ENCODE peak calls at places on chromosomes 16 and 17, in nine cellular contexts. One of them, this sample, is unnamed.

GRCh38 chr17:39735882-39736281 is 1.9 kb upstream of the GRB7 start:
- DNase-seq in naive thymus-derived CD4-positive, alpha-beta T cell: no peak
- DNase-seq in fibroblast of mammary gland: no peak
- DNase-seq in endothelial cell of umbilical vein: no peak
- DNase-seq in NCI-H446: no peak
- DNase-seq in left ventricle myocardium superior: no peak
- DNase-seq in NCI-H460: no peak
- DNase-seq in GF-D8: no peak
- DNase-seq in germinal center: no peak
- DNase-seq in this sample: no peak

GRCh38 chr16:1308036-1308976 is 1.1 kb upstream of the UBE2I start:
- DNase-seq in NCI-H446: no peak
- DNase-seq in GF-D8: no peak
- DNase-seq in NCI-H460: peak
- DNase-seq in left ventricle myocardium superior: no peak
- DNase-seq in fibroblast of mammary gland: peak
- DNase-seq in germinal center: no peak
- DNase-seq in naive thymus-derived CD4-positive, alpha-beta T cell: no peak
- DNase-seq in endothelial cell of umbilical vein: no peak
- DNase-seq in this sample: peak

GRCh38 chr17:75459590-75460267 is 3.3 kb downstream of the TMEM94 start:
- DNase-seq in naive thymus-derived CD4-positive, alpha-beta T cell: no peak
- DNase-seq in left ventricle myocardium superior: no peak
- DNase-seq in NCI-H460: no peak
- DNase-seq in fibroblast of mammary gland: no peak
- DNase-seq in germinal center: no peak
- DNase-seq in endothelial cell of umbilical vein: no peak
- DNase-seq in GF-D8: peak
- DNase-seq in NCI-H446: no peak
- DNase-seq in this sample: no peak

GRCh38 chr17:12133183-12133582 is 112.5 kb downstream of the MAP2K4 start:
- DNase-seq in endothelial cell of umbilical vein: no peak
- DNase-seq in naive thymus-derived CD4-positive, alpha-beta T cell: no peak
- DNase-seq in left ventricle myocardium superior: no peak
- DNase-seq in fibroblast of mammary gland: no peak
- DNase-seq in GF-D8: no peak
- DNase-seq in germinal center: no peak
- DNase-seq in NCI-H460: no peak
- DNase-seq in NCI-H446: no peak
- DNase-seq in this sample: no peak

GRCh38 chr17:35052240-35052608 is 11.3 kb downstream of the RFFL start:
- DNase-seq in naive thymus-derived CD4-positive, alpha-beta T cell: no peak
- DNase-seq in NCI-H446: no peak
- DNase-seq in NCI-H460: no peak
- DNase-seq in endothelial cell of umbilical vein: no peak
- DNase-seq in fibroblast of mammary gland: peak
- DNase-seq in left ventricle myocardium superior: no peak
- DNase-seq in germinal center: no peak
- DNase-seq in GF-D8: no peak
- DNase-seq in this sample: no peak

GRCh38 chr17:44901323-44901965 is 2.2 kb upstream of the EFTUD2 start:
- DNase-seq in germinal center: no peak
- DNase-seq in naive thymus-derived CD4-positive, alpha-beta T cell: no peak
- DNase-seq in endothelial cell of umbilical vein: peak
- DNase-seq in NCI-H446: peak
- DNase-seq in GF-D8: peak
- DNase-seq in NCI-H460: no peak
- DNase-seq in fibroblast of mammary gland: peak
- DNase-seq in left ventricle myocardium superior: no peak
- DNase-seq in this sample: peak

GRCh38 chr17:14317383-14317782 is 16.5 kb downstream of the HS3ST3B1 start:
- DNase-seq in fibroblast of mammary gland: no peak
- DNase-seq in NCI-H460: no peak
- DNase-seq in GF-D8: no peak
- DNase-seq in left ventricle myocardium superior: no peak
- DNase-seq in naive thymus-derived CD4-positive, alpha-beta T cell: no peak
- DNase-seq in NCI-H446: no peak
- DNase-seq in germinal center: no peak
- DNase-seq in endothelial cell of umbilical vein: no peak
- DNase-seq in this sample: no peak

GRCh38 chr16:1527836-1528811 is 5.3 kb upstream of the TMEM204 start:
- DNase-seq in GF-D8: no peak
- DNase-seq in NCI-H460: no peak
- DNase-seq in left ventricle myocardium superior: peak
- DNase-seq in endothelial cell of umbilical vein: peak
- DNase-seq in naive thymus-derived CD4-positive, alpha-beta T cell: no peak
- DNase-seq in NCI-H446: no peak
- DNase-seq in fibroblast of mammary gland: peak
- DNase-seq in germinal center: no peak
- DNase-seq in this sample: peak

GRCh38 chr17:79742951-79743476 is 12.3 kb downstream of the ENPP7 start:
- DNase-seq in naive thymus-derived CD4-positive, alpha-beta T cell: no peak
- DNase-seq in NCI-H446: no peak
- DNase-seq in endothelial cell of umbilical vein: no peak
- DNase-seq in germinal center: no peak
- DNase-seq in GF-D8: no peak
- DNase-seq in left ventricle myocardium superior: no peak
- DNase-seq in fibroblast of mammary gland: no peak
- DNase-seq in NCI-H460: no peak
- DNase-seq in this sample: no peak

GRCh38 chr17:69117855-69118758 is 23.6 kb downstream of the ABCA6 start:
- DNase-seq in naive thymus-derived CD4-positive, alpha-beta T cell: no peak
- DNase-seq in endothelial cell of umbilical vein: peak
- DNase-seq in NCI-H460: no peak
- DNase-seq in left ventricle myocardium superior: no peak
- DNase-seq in NCI-H446: no peak
- DNase-seq in fibroblast of mammary gland: no peak
- DNase-seq in GF-D8: no peak
- DNase-seq in germinal center: peak
- DNase-seq in this sample: no peak

GRCh38 chr16:50580180-50580771 is 32.1 kb downstream of the NKD1 start:
- DNase-seq in endothelial cell of umbilical vein: no peak
- DNase-seq in naive thymus-derived CD4-positive, alpha-beta T cell: no peak
- DNase-seq in GF-D8: no peak
- DNase-seq in fibroblast of mammary gland: no peak
- DNase-seq in NCI-H446: no peak
- DNase-seq in left ventricle myocardium superior: no peak
- DNase-seq in germinal center: no peak
- DNase-seq in NCI-H460: no peak
- DNase-seq in this sample: no peak

GRCh38 chr17:72614476-72614870 is 478.0 kb downstream of the SLC39A11 start:
- DNase-seq in left ventricle myocardium superior: no peak
- DNase-seq in fibroblast of mammary gland: peak
- DNase-seq in naive thymus-derived CD4-positive, alpha-beta T cell: no peak
- DNase-seq in NCI-H446: no peak
- DNase-seq in NCI-H460: no peak
- DNase-seq in GF-D8: no peak
- DNase-seq in germinal center: no peak
- DNase-seq in endothelial cell of umbilical vein: no peak
- DNase-seq in this sample: no peak

GRCh38 chr17:67671492-67671891 is 46.2 kb upstream of the NOL11 start:
- DNase-seq in NCI-H460: no peak
- DNase-seq in germinal center: no peak
- DNase-seq in NCI-H446: no peak
- DNase-seq in endothelial cell of umbilical vein: peak
- DNase-seq in fibroblast of mammary gland: no peak
- DNase-seq in left ventricle myocardium superior: no peak
- DNase-seq in naive thymus-derived CD4-positive, alpha-beta T cell: no peak
- DNase-seq in GF-D8: no peak
- DNase-seq in this sample: peak

GRCh38 chr16:51831595-51832352 is 680.7 kb upstream of the SALL1 start:
- DNase-seq in left ventricle myocardium superior: no peak
- DNase-seq in NCI-H460: no peak
- DNase-seq in fibroblast of mammary gland: no peak
- DNase-seq in GF-D8: no peak
- DNase-seq in endothelial cell of umbilical vein: no peak
- DNase-seq in germinal center: no peak
- DNase-seq in naive thymus-derived CD4-positive, alpha-beta T cell: no peak
- DNase-seq in NCI-H446: no peak
- DNase-seq in this sample: no peak

GRCh38 chr16:48959204-48959603 is 322.4 kb downstream of the CBLN1 start:
- DNase-seq in left ventricle myocardium superior: no peak
- DNase-seq in NCI-H446: no peak
- DNase-seq in fibroblast of mammary gland: no peak
- DNase-seq in endothelial cell of umbilical vein: no peak
- DNase-seq in naive thymus-derived CD4-positive, alpha-beta T cell: no peak
- DNase-seq in NCI-H460: no peak
- DNase-seq in GF-D8: no peak
- DNase-seq in germinal center: no peak
- DNase-seq in this sample: no peak

GRCh38 chr16:89357055-89357454 is 133.3 kb downstream of the ANKRD11 start:
- DNase-seq in NCI-H446: no peak
- DNase-seq in fibroblast of mammary gland: no peak
- DNase-seq in GF-D8: no peak
- DNase-seq in left ventricle myocardium superior: peak
- DNase-seq in endothelial cell of umbilical vein: no peak
- DNase-seq in germinal center: no peak
- DNase-seq in naive thymus-derived CD4-positive, alpha-beta T cell: no peak
- DNase-seq in NCI-H460: no peak
- DNase-seq in this sample: no peak

GRCh38 chr17:75508122-75508719 is 7.1 kb downstream of the CASKIN2 start:
- DNase-seq in left ventricle myocardium superior: no peak
- DNase-seq in fibroblast of mammary gland: no peak
- DNase-seq in endothelial cell of umbilical vein: no peak
- DNase-seq in NCI-H446: no peak
- DNase-seq in GF-D8: no peak
- DNase-seq in germinal center: no peak
- DNase-seq in NCI-H460: no peak
- DNase-seq in naive thymus-derived CD4-positive, alpha-beta T cell: no peak
- DNase-seq in this sample: no peak

GRCh38 chr16:75488322-75488721 is 6.9 kb downstream of the CHST6 start:
- DNase-seq in fibroblast of mammary gland: no peak
- DNase-seq in left ventricle myocardium superior: no peak
- DNase-seq in germinal center: no peak
- DNase-seq in NCI-H446: no peak
- DNase-seq in endothelial cell of umbilical vein: no peak
- DNase-seq in naive thymus-derived CD4-positive, alpha-beta T cell: no peak
- DNase-seq in NCI-H460: no peak
- DNase-seq in GF-D8: no peak
- DNase-seq in this sample: no peak

GRCh38 chr16:90020260-90020837 is 1.1 kb upstream of the DBNDD1 start:
- DNase-seq in endothelial cell of umbilical vein: no peak
- DNase-seq in left ventricle myocardium superior: no peak
- DNase-seq in GF-D8: no peak
- DNase-seq in NCI-H460: no peak
- DNase-seq in germinal center: no peak
- DNase-seq in fibroblast of mammary gland: no peak
- DNase-seq in NCI-H446: no peak
- DNase-seq in naive thymus-derived CD4-positive, alpha-beta T cell: no peak
- DNase-seq in this sample: no peak

This sample was measured in fibroblast of gingiva.